ENCODE peak calls at places on chromosomes 16 and 17, in nine cellular contexts. U, A, J, W, M, O, T, I and N are unnamed samples.

GRCh38 chr16:85102106-85102630 is 10.1 kb downstream of the CIBAR2 start:
- DNase-seq in T (no peak), O (no peak), W (no peak), I (no peak), U (no peak), J (no peak), A (no peak), M (no peak), N (no peak)

GRCh38 chr17:65013613-65014391 is 42.7 kb downstream of the GNA13 start:
- DNase-seq in T (no peak), A (no peak), M (no peak), I (peak), J (no peak), U (no peak), O (peak), W (no peak), N (no peak)

GRCh38 chr17:41793749-41794602 is 7.5 kb upstream of the JUP start:
- DNase-seq in I (peak), U (no peak), J (no peak), O (no peak), T (no peak), A (no peak), M (no peak), W (no peak), N (no peak)

GRCh38 chr17:44363613-44364159 is at the start of gene FAM171A2:
- DNase-seq in W (peak), U (peak), M (peak), A (no peak), O (peak), J (no peak), I (no peak), T (no peak), N (peak)

GRCh38 chr16:50102046-50102756 is 36.4 kb downstream of the HEATR3 start:
- DNase-seq in A (no peak), W (no peak), I (peak), M (no peak), T (no peak), J (no peak), O (peak), U (no peak), N (no peak)

GRCh38 chr16:60811657-60812056 is 1224.6 kb downstream of the CDH8 start:
- DNase-seq in A (no peak), U (no peak), M (no peak), I (no peak), W (no peak), O (no peak), T (no peak), J (peak), N (no peak)

GRCh38 chr16:51402239-51402638 is 251.2 kb upstream of the SALL1 start:
- DNase-seq in M (no peak), J (no peak), O (no peak), I (no peak), U (no peak), T (no peak), A (no peak), W (no peak), N (no peak)

GRCh38 chr17:42920922-42921321 is 20.3 kb downstream of the G6PC1 start:
- DNase-seq in U (no peak), I (no peak), T (no peak), A (no peak), W (no peak), M (no peak), O (no peak), J (no peak), N (peak)

GRCh38 chr16:87724490-87725291 is 41.1 kb downstream of the KLHDC4 start:
- DNase-seq in O (no peak), T (no peak), M (no peak), W (no peak), A (no peak), U (no peak), J (no peak), I (no peak), N (peak)

GRCh38 chr17:61221597-61222471 is 177.8 kb upstream of the TBX2 start:
- DNase-seq in O (no peak), I (no peak), U (no peak), W (no peak), M (no peak), J (no peak), T (no peak), A (no peak), N (no peak)

GRCh38 chr16:2003231-2003826 is 6.3 kb downstream of the ZNF598 start:
- DNase-seq in U (no peak), I (no peak), A (no peak), M (no peak), T (no peak), J (no peak), O (no peak), W (no peak), N (no peak)

GRCh38 chr17:72407336-72408121 is 286.7 kb downstream of the SOX9 start:
- DNase-seq in W (peak), T (peak), J (peak), I (peak), M (peak), A (no peak), O (peak), U (no peak), N (peak)

GRCh38 chr16:82776466-82777146 is 149.8 kb downstream of the CDH13 start:
- DNase-seq in J (peak), T (no peak), O (no peak), U (no peak), M (no peak), I (no peak), W (no peak), A (no peak), N (no peak)

GRCh38 chr17:34133350-34133749 is 121.7 kb upstream of the CCL2 start:
- DNase-seq in A (no peak), O (no peak), W (peak), T (no peak), U (no peak), I (no peak), M (no peak), J (no peak), N (no peak)

GRCh38 chr16:29663829-29664132 is 734 bp downstream of the SPN start:
- DNase-seq in M (no peak), W (no peak), O (no peak), J (no peak), T (no peak), U (no peak), A (no peak), I (no peak), N (no peak)

GRCh38 chr16:81548901-81549546 is 104.4 kb downstream of the CMIP start:
- DNase-seq in M (peak), W (no peak), J (no peak), O (no peak), I (no peak), T (no peak), A (no peak), U (no peak), N (no peak)

GRCh38 chr17:81254955-81255717 is 16.0 kb downstream of the NDUFAF8 start:
- DNase-seq in T (peak), M (peak), W (peak), J (peak), A (no peak), I (peak), U (no peak), O (peak), N (peak)

GRCh38 chr17:55726440-55726839 is 3.8 kb upstream of the TMEM100 start:
- DNase-seq in I (peak), U (no peak), O (peak), J (no peak), T (peak), W (no peak), A (no peak), M (peak), N (peak)

GRCh38 chr17:42759982-42760651 is 910 bp upstream of the RAMP2 start:
- DNase-seq in W (no peak), A (no peak), I (no peak), J (no peak), M (no peak), U (no peak), O (no peak), T (no peak), N (no peak)

GRCh38 chr16:4558026-4558425 is 1.9 kb downstream of the C16orf96 start:
- DNase-seq in O (no peak), W (no peak), T (no peak), I (no peak), U (no peak), M (no peak), J (no peak), A (no peak), N (no peak)